ENCODE peak calls at places on chromosomes 3 and 15, in seven cellular contexts. B, N, J, K, Z, H and X are unnamed samples.

GRCh38 chr3:97896547-97896946 is 74.7 kb downstream of the CRYBG3 start:
- DNase-seq in B (no peak), J (peak), N (no peak), K (no peak), Z (peak), H (no peak), X (no peak)

GRCh38 chr3:180421221-180421620 is 180.7 kb upstream of the TTC14 start:
- DNase-seq in K (no peak), Z (no peak), H (no peak), B (no peak), J (no peak), N (no peak), X (no peak)

GRCh38 chr3:170778240-170779217 is 91.5 kb downstream of the RPL22L1 start:
- DNase-seq in J (no peak), N (no peak), Z (no peak), K (no peak), B (no peak), H (no peak), X (no peak)

GRCh38 chr3:41198526-41198925 is 779 bp upstream of the CTNNB1 start:
- DNase-seq in B (no peak), J (no peak), K (no peak), N (no peak), H (no peak), Z (no peak), X (no peak)

GRCh38 chr3:4752201-4753072 is 226.8 kb upstream of the BHLHE40 start:
- DNase-seq in Z (no peak), N (peak), B (no peak), H (no peak), K (peak), J (no peak), X (no peak)

GRCh38 chr3:27681249-27681748 is 40.8 kb downstream of the EOMES start:
- DNase-seq in H (no peak), N (peak), B (peak), Z (peak), K (peak), J (peak), X (peak)

GRCh38 chr15:78264304-78265136 is at the start of gene DNAJA4:
- DNase-seq in Z (no peak), H (peak), J (no peak), N (no peak), B (peak), K (peak), X (peak)

GRCh38 chr3:171306631-171307030 is 153.6 kb downstream of the TNIK start:
- DNase-seq in H (no peak), J (peak), N (no peak), B (no peak), Z (no peak), K (peak), X (no peak)

GRCh38 chr3:72586694-72587093 is 261.6 kb downstream of the SHQ1 start:
- DNase-seq in B (no peak), Z (no peak), J (no peak), K (no peak), H (no peak), N (no peak), X (no peak)

GRCh38 chr3:131503328-131503650 is 518 bp upstream of the MRPL3 start:
- DNase-seq in H (no peak), K (no peak), N (no peak), J (peak), B (no peak), Z (peak), X (no peak)

GRCh38 chr3:116253511-116253910 is 191.8 kb downstream of the LSAMP start:
- DNase-seq in J (peak), K (no peak), Z (no peak), N (no peak), H (no peak), B (no peak), X (no peak)

GRCh38 chr3:179410317-179410716 is 41.0 kb downstream of the GNB4 start:
- DNase-seq in H (no peak), J (peak), N (no peak), Z (no peak), B (no peak), K (no peak), X (no peak)

GRCh38 chr15:85379403-85380131 is 836 bp upstream of the AKAP13 start:
- DNase-seq in J (peak), Z (no peak), B (no peak), K (peak), N (no peak), H (no peak), X (no peak)

GRCh38 chr3:121574449-121574848 is 6.7 kb downstream of the ARGFX start:
- DNase-seq in H (peak), K (peak), J (peak), Z (no peak), N (no peak), B (no peak), X (no peak)

GRCh38 chr15:95932676-95933075 is 397.8 kb upstream of the NR2F2 start:
- DNase-seq in N (no peak), B (no peak), H (no peak), K (no peak), Z (no peak), J (peak), X (no peak)

GRCh38 chr3:139937674-139938279 is 2.8 kb downstream of the CLSTN2 start:
- DNase-seq in H (peak), K (peak), Z (peak), N (peak), J (peak), B (peak), X (peak)